ENCODE peak calls at places on chromosomes 13 and 19, in ten cellular contexts. D is Peyer's patch, I is ovary, H is prostate gland, U is HCT116, L is endothelial cell of umbilical vein, S is heart left ventricle, Q is body of pancreas, N is esophagus muscularis mucosa, Y is IMR-90. T is an unnamed sample. For H3K27me3 and H3K4me1, the result is how much of the 10 kb centered on the place peaks cover.

GRCh38 chr19:30403583-30403982 is 31.4 kb downstream of the ZNF536 start:
- DNase-seq in D (no peak), I (no peak), H (no peak), U (no peak), L (no peak), S (no peak), Q (no peak), N (no peak), Y (no peak), T (no peak)

GRCh38 chr19:19416280-19416679 is 10.8 kb downstream of the GATAD2A start:
- DNase-seq in D (no peak), I (no peak), H (no peak), U (no peak), L (no peak), S (no peak), Q (no peak), N (no peak), Y (no peak), T (peak)

GRCh38 chr19:47742636-47743035 is 2.7 kb upstream of the NOP53 start:
- DNase-seq in D (no peak), I (no peak), H (no peak), U (no peak), L (no peak), S (no peak), Q (no peak), N (no peak), Y (no peak), T (no peak)

GRCh38 chr13:114116734-114117133 is 15.7 kb downstream of the RASA3 start:
- DNase-seq in D (peak), I (peak), H (no peak), U (no peak), L (no peak), S (no peak), Q (no peak), N (no peak), Y (no peak), T (peak)

GRCh38 chr13:46575321-46575721 is 22.4 kb downstream of the LRCH1 start:
- DNase-seq in D (no peak), I (no peak), H (no peak), U (no peak), L (no peak), S (no peak), Q (no peak), N (no peak), Y (peak), T (no peak)

GRCh38 chr19:15300533-15301194 is 31.7 kb downstream of the BRD4 start:
- DNase-seq in D (no peak), I (no peak), H (no peak), U (no peak), L (no peak), S (no peak), Q (no peak), N (no peak), Y (peak), T (no peak)

GRCh38 chr13:46668302-46668720 is 115.3 kb downstream of the LRCH1 start:
- DNase-seq in D (no peak), I (no peak), H (no peak), U (no peak), L (peak), S (peak), Q (peak), N (no peak), Y (peak), T (peak)

GRCh38 chr13:60645552-60646138 is 248.6 kb downstream of the TDRD3 start:
- DNase-seq in D (no peak), I (no peak), H (no peak), U (no peak), L (no peak), S (no peak), Q (no peak), N (peak), Y (no peak), T (no peak)

GRCh38 chr13:36549126-36549702 is 116.9 kb downstream of the CCNA1 start:
- DNase-seq in D (no peak), I (no peak), H (no peak), U (no peak), L (no peak), S (no peak), Q (no peak), N (no peak), Y (no peak), T (no peak)

GRCh38 chr19:11422163-11423068 is 3.3 kb upstream of the RGL3 start:
- DNase-seq in D (peak), I (peak), H (peak), U (no peak), L (peak), S (peak), Q (peak), N (no peak), Y (no peak), T (peak)

GRCh38 chr19:10826236-10826635 is 9.8 kb downstream of the TMED1 start:
- DNase-seq in D (no peak), I (no peak), H (no peak), U (no peak), L (no peak), S (no peak), Q (no peak), N (no peak), Y (no peak), T (peak)

GRCh38 chr13:33015791-33016323 is 366 bp upstream of the KL start:
- DNase-seq in D (peak), I (no peak), H (peak), U (no peak), L (no peak), S (no peak), Q (peak), N (no peak), Y (no peak), T (peak)

GRCh38 chr13:64684685-64685431 is 2545.3 kb downstream of the PCDH9 start:
- DNase-seq in D (no peak), I (no peak), H (no peak), U (no peak), L (no peak), S (no peak), Q (no peak), N (no peak), Y (peak), T (no peak)

GRCh38 chr13:66618702-66619101 is 611.4 kb downstream of the PCDH9 start:
- DNase-seq in D (no peak), I (no peak), H (no peak), U (peak), L (peak), S (no peak), Q (no peak), N (no peak), Y (peak), T (no peak)

GRCh38 chr19:7700128-7700470 is 1.8 kb downstream of the FCER2 start:
- DNase-seq in D (no peak), I (no peak), H (no peak), U (no peak), L (no peak), S (no peak), Q (no peak), N (no peak), Y (no peak), T (no peak)

GRCh38 chr19:7699003-7699402 is 2.9 kb downstream of the FCER2 start:
- DNase-seq in D (no peak), I (no peak), H (no peak), U (no peak), L (no peak), S (no peak), Q (no peak), N (no peak), Y (no peak), T (no peak)

GRCh38 chr19:7697721-7698287 is 4.1 kb downstream of the FCER2 start:
- DNase-seq in D (no peak), I (no peak), H (no peak), U (no peak), L (no peak), S (no peak), Q (no peak), N (no peak), Y (no peak), T (no peak)

GRCh38 chr19:7699422-7700127 is 2.4 kb downstream of the FCER2 start:
- DNase-seq in D (no peak), I (no peak), H (no peak), U (no peak), L (no peak), S (no peak), Q (no peak), N (no peak), Y (no peak), T (no peak)

GRCh38 chr19:7698583-7698982 is 3.3 kb downstream of the FCER2 start:
- DNase-seq in D (no peak), I (no peak), H (no peak), U (no peak), L (no peak), S (no peak), Q (no peak), N (no peak), Y (no peak), T (no peak)
- H3K27me3 ChIP-seq in D (under half), I (under half), H (under half), U (under half), L (under half), S (under half), Q (under half), N (under half), Y (under half), T (under half)

DNA sequence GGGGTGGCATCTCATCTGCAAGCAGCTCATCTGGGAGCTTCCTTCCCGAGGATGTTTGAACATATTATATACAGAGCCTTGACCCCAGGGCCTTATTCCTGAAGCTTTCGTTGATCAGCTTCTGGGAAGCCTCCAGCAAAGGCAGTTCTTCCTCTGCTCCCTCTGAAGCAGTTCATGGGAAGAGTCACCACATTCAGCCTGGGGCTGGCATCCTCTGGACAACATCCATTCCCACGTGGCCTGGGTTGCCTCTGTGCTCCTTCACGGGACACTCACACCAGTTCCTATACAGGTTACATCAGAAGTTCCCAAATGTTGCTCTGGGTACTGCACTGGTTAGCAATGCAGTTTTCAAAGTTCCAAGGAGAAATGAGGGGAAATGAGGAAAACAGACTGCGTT is 29.6 kb downstream of the COL4A2 start:
- DNase-seq in D (no peak), I (no peak), H (no peak), U (no peak), L (no peak), S (no peak), Q (no peak), N (no peak), Y (peak), T (no peak)
- H3K4me1 ChIP-seq in D (under half), I (under half), H (under half), U (under half), L (half or more), S (half or more), Q (under half), N (half or more), Y (half or more), T (under half)

GRCh38 chr19:860481-861098 is 1.1 kb downstream of the CFD start:
- DNase-seq in D (peak), I (no peak), H (peak), U (peak), L (no peak), S (peak), Q (peak), N (peak), Y (peak), T (no peak)
- TF ChIP-seq POLR2A in D (no peak), I (no peak), H (peak), U (peak), L (no peak), S (no peak), Q (no peak), N (no peak), Y (no peak), T (no peak)

GRCh38 chr19:45972081-45972943 is 1.4 kb downstream of the NOVA2 start:
- DNase-seq in D (no peak), I (no peak), H (no peak), U (no peak), L (no peak), S (peak), Q (no peak), N (no peak), Y (no peak), T (no peak)
- H3K27me3 ChIP-seq in D (under half), I (under half), H (under half), U (under half), L (under half), S (under half), Q (under half), N (under half), Y (half or more), T (under half)

DNA sequence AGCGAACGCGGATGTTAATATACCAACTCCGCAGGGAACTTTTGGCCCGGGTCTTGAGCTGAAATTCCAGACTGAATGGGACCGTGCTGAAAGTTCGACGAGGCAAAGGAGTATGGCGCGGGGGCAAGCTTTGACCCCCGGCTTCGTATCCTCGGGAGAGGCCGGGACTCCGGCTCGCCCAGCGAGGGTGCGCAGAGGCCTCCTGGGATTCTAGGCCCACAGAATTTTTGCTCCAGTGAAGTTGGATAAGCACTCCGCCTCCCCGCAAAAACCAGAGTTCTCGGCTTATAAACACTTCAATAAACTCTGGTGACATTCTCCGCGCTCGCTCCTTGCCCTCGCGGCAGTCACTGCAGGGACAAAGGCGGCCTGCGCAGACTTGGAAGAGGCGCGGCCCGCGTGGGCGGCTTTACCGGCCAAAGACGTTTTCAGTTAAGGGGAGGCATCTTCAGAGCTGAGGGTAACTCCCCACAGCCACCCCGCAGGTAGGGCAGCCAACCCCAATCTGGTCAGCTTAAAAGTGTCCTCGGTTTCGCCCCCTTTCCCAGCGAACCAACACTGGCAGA is 112.6 kb downstream of the KCNRG start:
- DNase-seq in D (no peak), I (peak), H (no peak), U (no peak), L (no peak), S (peak), Q (no peak), N (no peak), Y (no peak), T (no peak)
- H3K4me1 ChIP-seq in D (under half), I (under half), H (under half), U (under half), L (under half), S (under half), Q (under half), N (under half), Y (under half), T (under half)

GRCh38 chr19:7902796-7903243 is 857 bp upstream of the MAP2K7 start:
- DNase-seq in D (no peak), I (no peak), H (no peak), U (no peak), L (no peak), S (no peak), Q (peak), N (no peak), Y (no peak), T (no peak)

GRCh38 chr19:7903244-7904073 is at the start of gene MAP2K7:
- DNase-seq in D (peak), I (peak), H (peak), U (peak), L (peak), S (peak), Q (peak), N (peak), Y (peak), T (peak)

GRCh38 chr19:7905298-7905697 is 1.6 kb downstream of the MAP2K7 start:
- DNase-seq in D (no peak), I (peak), H (no peak), U (no peak), L (no peak), S (peak), Q (no peak), N (no peak), Y (no peak), T (peak)

GRCh38 chr19:7905859-7906258 is 2.2 kb downstream of the MAP2K7 start:
- DNase-seq in D (no peak), I (peak), H (no peak), U (no peak), L (no peak), S (peak), Q (no peak), N (no peak), Y (no peak), T (no peak)

DNA sequence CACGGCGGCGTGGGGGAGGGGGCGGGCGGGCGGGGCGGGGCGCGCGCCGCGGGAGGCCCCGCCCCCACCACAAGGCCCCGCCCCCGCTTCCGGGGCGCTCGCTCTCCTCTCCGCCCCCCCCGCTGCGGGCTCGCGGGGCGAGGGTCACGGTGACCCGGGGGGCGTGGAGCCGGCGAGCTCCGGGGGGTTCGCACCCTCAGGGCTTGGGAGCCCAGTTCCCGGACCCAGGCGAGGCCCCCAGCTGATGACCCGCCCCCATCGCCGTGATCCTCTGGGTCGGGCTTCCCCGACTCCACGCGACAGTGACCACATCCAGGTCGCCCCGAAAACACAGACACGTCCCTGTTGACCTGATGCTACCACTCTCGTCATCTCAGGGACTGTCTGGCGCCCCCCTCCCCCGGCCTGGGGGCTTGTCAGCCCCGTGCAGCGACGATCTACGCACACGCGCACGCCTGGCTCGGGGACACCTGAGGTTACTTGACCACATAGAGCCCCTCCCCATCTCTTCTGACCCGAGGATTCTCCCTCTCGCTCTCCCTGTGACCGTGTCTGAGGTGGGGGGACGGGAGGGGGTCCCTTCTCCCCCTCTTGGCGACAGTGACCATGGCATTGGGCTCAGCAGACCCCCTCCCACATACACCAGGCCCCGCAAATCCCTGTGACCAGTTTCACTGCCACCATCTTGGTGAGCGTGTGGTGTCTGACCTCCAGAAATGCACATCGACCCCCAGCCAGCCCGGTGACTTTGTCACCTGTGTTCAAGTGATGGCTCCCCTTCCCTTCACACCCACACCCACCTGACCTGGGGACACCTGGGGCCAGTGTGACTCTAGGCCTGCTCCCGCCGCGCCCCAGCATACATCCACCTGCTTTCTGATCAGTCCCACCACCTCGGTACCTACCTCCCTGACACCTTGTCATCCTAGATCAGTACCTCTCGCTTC is 670 bp downstream of the MAP2K7 start:
- DNase-seq in D (no peak), I (peak), H (no peak), U (no peak), L (peak), S (peak), Q (no peak), N (no peak), Y (no peak), T (peak)
- TF ChIP-seq POLR2A in D (no peak), I (no peak), H (no peak), U (no peak), L (no peak), S (no peak), Q (no peak), N (no peak), Y (no peak), T (no peak)

GRCh38 chr19:5492281-5492812 is 37.1 kb downstream of the ZNRF4 start:
- DNase-seq in D (no peak), I (no peak), H (no peak), U (no peak), L (no peak), S (no peak), Q (no peak), N (no peak), Y (no peak), T (no peak)

GRCh38 chr19:5494780-5495179 is 39.6 kb downstream of the ZNRF4 start:
- DNase-seq in D (no peak), I (no peak), H (no peak), U (no peak), L (no peak), S (no peak), Q (no peak), N (no peak), Y (no peak), T (no peak)

GRCh38 chr19:5489511-5489910 is 34.3 kb downstream of the ZNRF4 start:
- DNase-seq in D (no peak), I (no peak), H (no peak), U (no peak), L (no peak), S (no peak), Q (no peak), N (no peak), Y (no peak), T (no peak)

GRCh38 chr19:5492813-5493409 is 37.7 kb downstream of the ZNRF4 start:
- DNase-seq in D (no peak), I (no peak), H (no peak), U (no peak), L (no peak), S (no peak), Q (no peak), N (no peak), Y (no peak), T (no peak)

DNA sequence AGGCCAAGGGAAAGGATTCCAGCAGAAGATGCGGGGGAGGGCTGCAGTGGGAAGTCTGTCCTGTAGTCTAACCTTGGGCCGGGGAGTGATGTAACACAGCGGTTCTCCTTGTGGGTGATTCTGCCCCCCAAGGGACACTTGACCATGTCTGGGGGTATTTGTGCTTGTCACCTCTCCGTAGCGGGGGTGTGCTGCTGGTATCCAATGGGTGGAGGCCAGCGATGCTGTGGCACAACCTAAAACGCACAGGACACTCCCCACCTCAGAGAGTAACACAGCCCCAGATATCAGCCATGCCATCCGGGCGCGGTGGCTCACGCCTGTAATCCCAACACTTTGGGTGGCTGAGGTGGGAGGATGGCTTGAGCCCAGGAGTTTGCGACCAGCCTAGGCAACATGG is 36.3 kb downstream of the ZNRF4 start:
- DNase-seq in D (no peak), I (no peak), H (no peak), U (no peak), L (no peak), S (no peak), Q (no peak), N (no peak), Y (no peak), T (no peak)
- H3K27me3 ChIP-seq in D (under half), I (under half), H (under half), U (under half), L (under half), S (half or more), Q (under half), N (under half), Y (half or more), T (under half)

DNA sequence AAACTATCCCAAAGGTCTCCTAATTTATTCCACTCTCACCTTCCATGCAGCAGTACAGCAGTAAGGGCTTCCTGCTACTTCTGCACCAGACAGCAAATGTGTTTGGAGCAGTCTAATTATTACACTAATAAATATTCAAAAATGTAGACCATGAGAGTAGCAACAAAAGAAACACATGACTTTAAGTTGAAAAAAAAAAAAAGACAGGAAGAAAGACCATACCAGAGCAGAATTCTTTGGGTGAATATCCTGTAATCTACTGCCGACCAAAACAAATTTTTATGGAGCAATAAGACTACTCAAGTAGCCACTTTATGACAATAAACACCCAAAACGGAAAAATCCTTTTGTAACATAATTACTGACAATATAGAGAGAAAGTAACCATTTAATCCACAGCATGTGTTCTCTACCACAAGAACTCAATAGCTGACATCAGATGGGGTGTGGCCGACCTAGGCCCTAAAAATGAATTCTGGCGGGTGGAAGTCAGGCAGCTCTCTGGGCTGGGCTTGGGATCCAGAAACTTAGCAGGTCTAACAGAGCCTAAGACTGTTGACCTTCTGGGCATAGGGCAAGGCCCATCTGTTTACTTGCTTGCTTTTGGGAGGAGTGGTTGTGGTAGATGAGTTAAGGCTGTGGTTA is 4.6 kb downstream of the KLF12 start:
- DNase-seq in D (no peak), I (no peak), H (no peak), U (no peak), L (peak), S (peak), Q (no peak), N (peak), Y (no peak), T (no peak)
- H3K4me1 ChIP-seq in D (under half), I (under half), H (under half), U (under half), L (under half), S (under half), Q (under half), N (under half), Y (under half), T (under half)